ENCODE peak calls at places on chromosomes 16 and 17, in nine cellular contexts. One of them, this sample, is unnamed. For H3K27me3, the result is how much of the 10 kb centered on the place peaks cover.

GRCh38 chr17:58325289-58325726 is 3.3 kb downstream of the TSPOAP1 start:
- DNase-seq in PC-9: no peak
- DNase-seq in tibial nerve: no peak
- DNase-seq in AG04450: no peak
- DNase-seq in GM23248: no peak
- DNase-seq in prostate gland: no peak
- DNase-seq in hepatocyte: peak
- DNase-seq in pancreas: no peak
- DNase-seq in dorsolateral prefrontal cortex: no peak
- DNase-seq in this sample: no peak

GRCh38 chr17:68693896-68694295 is 92.7 kb upstream of the FAM20A start:
- DNase-seq in pancreas: no peak
- DNase-seq in tibial nerve: no peak
- DNase-seq in AG04450: no peak
- DNase-seq in PC-9: no peak
- DNase-seq in prostate gland: no peak
- DNase-seq in dorsolateral prefrontal cortex: no peak
- DNase-seq in GM23248: no peak
- DNase-seq in hepatocyte: no peak
- DNase-seq in this sample: no peak

GRCh38 chr17:59493867-59494266 is 71.5 kb upstream of the DHX40 start:
- DNase-seq in prostate gland: no peak
- DNase-seq in tibial nerve: no peak
- DNase-seq in dorsolateral prefrontal cortex: no peak
- DNase-seq in GM23248: no peak
- DNase-seq in AG04450: no peak
- DNase-seq in PC-9: no peak
- DNase-seq in hepatocyte: no peak
- DNase-seq in pancreas: no peak
- DNase-seq in this sample: no peak

GRCh38 chr17:65876985-65877384 is 314.9 kb downstream of the CEP112 start:
- DNase-seq in GM23248: no peak
- DNase-seq in dorsolateral prefrontal cortex: no peak
- DNase-seq in pancreas: no peak
- DNase-seq in AG04450: no peak
- DNase-seq in PC-9: no peak
- DNase-seq in hepatocyte: no peak
- DNase-seq in prostate gland: no peak
- DNase-seq in tibial nerve: no peak
- DNase-seq in this sample: no peak

GRCh38 chr16:27314161-27314723 is 468 bp downstream of the IL4R start:
- DNase-seq in AG04450: peak
- DNase-seq in prostate gland: no peak
- DNase-seq in PC-9: peak
- DNase-seq in GM23248: peak
- DNase-seq in pancreas: peak
- DNase-seq in dorsolateral prefrontal cortex: no peak
- DNase-seq in tibial nerve: no peak
- DNase-seq in hepatocyte: peak
- DNase-seq in this sample: peak

GRCh38 chr17:28948873-28949184 is 2.5 kb downstream of the PHF12 start:
- DNase-seq in dorsolateral prefrontal cortex: no peak
- DNase-seq in tibial nerve: no peak
- DNase-seq in hepatocyte: no peak
- DNase-seq in AG04450: no peak
- DNase-seq in pancreas: no peak
- DNase-seq in GM23248: no peak
- DNase-seq in PC-9: no peak
- DNase-seq in prostate gland: peak
- DNase-seq in this sample: no peak

GRCh38 chr17:63024716-63025115 is 58.7 kb downstream of the TANC2 start:
- DNase-seq in hepatocyte: no peak
- DNase-seq in prostate gland: no peak
- DNase-seq in dorsolateral prefrontal cortex: no peak
- DNase-seq in tibial nerve: no peak
- DNase-seq in pancreas: no peak
- DNase-seq in GM23248: peak
- DNase-seq in AG04450: no peak
- DNase-seq in PC-9: no peak
- DNase-seq in this sample: no peak

GRCh38 chr16:23384878-23385277 is 68.1 kb downstream of the COG7 start:
- DNase-seq in PC-9: no peak
- DNase-seq in tibial nerve: no peak
- DNase-seq in hepatocyte: no peak
- DNase-seq in AG04450: no peak
- DNase-seq in dorsolateral prefrontal cortex: no peak
- DNase-seq in GM23248: no peak
- DNase-seq in prostate gland: peak
- DNase-seq in pancreas: no peak
- DNase-seq in this sample: peak

GRCh38 chr17:5832886-5833285 is 237.3 kb upstream of the WSCD1 start:
- DNase-seq in PC-9: peak
- DNase-seq in GM23248: peak
- DNase-seq in dorsolateral prefrontal cortex: no peak
- DNase-seq in pancreas: no peak
- DNase-seq in prostate gland: no peak
- DNase-seq in tibial nerve: no peak
- DNase-seq in AG04450: peak
- DNase-seq in hepatocyte: no peak
- DNase-seq in this sample: no peak

GRCh38 chr16:70789927-70790447 is 11.0 kb downstream of the VAC14 start:
- DNase-seq in GM23248: no peak
- DNase-seq in prostate gland: no peak
- DNase-seq in hepatocyte: no peak
- DNase-seq in dorsolateral prefrontal cortex: no peak
- DNase-seq in pancreas: no peak
- DNase-seq in AG04450: no peak
- DNase-seq in tibial nerve: no peak
- DNase-seq in PC-9: no peak
- DNase-seq in this sample: peak

GRCh38 chr16:12798171-12798570 is 5.5 kb downstream of the CPPED1 start:
- DNase-seq in prostate gland: no peak
- DNase-seq in pancreas: no peak
- DNase-seq in tibial nerve: no peak
- DNase-seq in PC-9: no peak
- DNase-seq in hepatocyte: no peak
- DNase-seq in AG04450: no peak
- DNase-seq in GM23248: no peak
- DNase-seq in dorsolateral prefrontal cortex: no peak
- DNase-seq in this sample: no peak

GRCh38 chr17:58693208-58693607 is 806 bp downstream of the RAD51C start:
- DNase-seq in dorsolateral prefrontal cortex: no peak
- DNase-seq in hepatocyte: no peak
- DNase-seq in pancreas: no peak
- DNase-seq in tibial nerve: no peak
- DNase-seq in prostate gland: no peak
- DNase-seq in PC-9: no peak
- DNase-seq in AG04450: no peak
- DNase-seq in GM23248: peak
- DNase-seq in this sample: no peak

GRCh38 chr16:76370344-76370743 is 93.1 kb downstream of the CNTNAP4 start:
- DNase-seq in tibial nerve: no peak
- DNase-seq in pancreas: no peak
- DNase-seq in GM23248: no peak
- DNase-seq in dorsolateral prefrontal cortex: no peak
- DNase-seq in AG04450: no peak
- DNase-seq in prostate gland: no peak
- DNase-seq in PC-9: no peak
- DNase-seq in hepatocyte: no peak
- DNase-seq in this sample: no peak

GRCh38 chr17:2347805-2348685 is 10.7 kb downstream of the SGSM2 start:
- DNase-seq in dorsolateral prefrontal cortex: no peak
- DNase-seq in hepatocyte: peak
- DNase-seq in pancreas: no peak
- DNase-seq in tibial nerve: no peak
- DNase-seq in GM23248: peak
- DNase-seq in AG04450: peak
- DNase-seq in PC-9: peak
- DNase-seq in prostate gland: peak
- DNase-seq in this sample: no peak

GRCh38 chr17:73163043-73163442 is 1.8 kb upstream of the SSTR2 start:
- DNase-seq in tibial nerve: no peak
- DNase-seq in GM23248: no peak
- DNase-seq in prostate gland: no peak
- DNase-seq in dorsolateral prefrontal cortex: no peak
- DNase-seq in PC-9: no peak
- DNase-seq in hepatocyte: no peak
- DNase-seq in pancreas: no peak
- DNase-seq in AG04450: no peak
- DNase-seq in this sample: no peak
- H3K27me3 ChIP-seq in tibial nerve: half or more
- H3K27me3 ChIP-seq in GM23248: half or more
- H3K27me3 ChIP-seq in prostate gland: under half
- H3K27me3 ChIP-seq in dorsolateral prefrontal cortex: under half
- H3K27me3 ChIP-seq in PC-9: under half
- H3K27me3 ChIP-seq in hepatocyte: half or more
- H3K27me3 ChIP-seq in pancreas: under half
- H3K27me3 ChIP-seq in AG04450: half or more
- H3K27me3 ChIP-seq in this sample: under half

DNA sequence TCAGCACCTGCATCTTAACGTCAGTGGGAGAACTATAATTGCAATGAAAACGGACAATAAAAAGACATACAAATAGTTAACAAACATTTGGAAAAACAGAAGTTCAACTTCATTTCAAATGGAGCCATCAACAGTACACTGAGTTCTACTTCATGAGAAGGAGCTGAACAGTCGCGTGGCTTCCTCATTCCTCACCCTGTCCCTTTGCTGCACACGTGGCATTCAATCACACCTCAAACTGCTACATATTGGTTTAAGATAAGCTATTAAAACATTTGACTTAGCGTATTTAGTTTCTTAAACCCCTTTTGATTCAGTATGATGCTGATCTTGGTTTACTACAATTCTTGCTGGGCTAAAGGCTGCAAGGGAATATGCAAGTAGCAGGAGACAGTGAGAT is 76.8 kb downstream of the CDK5R1 start:
- DNase-seq in pancreas: no peak
- DNase-seq in AG04450: no peak
- DNase-seq in GM23248: no peak
- DNase-seq in dorsolateral prefrontal cortex: no peak
- DNase-seq in tibial nerve: no peak
- DNase-seq in prostate gland: no peak
- DNase-seq in PC-9: no peak
- DNase-seq in hepatocyte: no peak
- DNase-seq in this sample: no peak
- H3K4me3 ChIP-seq in pancreas: no peak
- H3K4me3 ChIP-seq in AG04450: no peak
- H3K4me3 ChIP-seq in GM23248: no peak
- H3K4me3 ChIP-seq in dorsolateral prefrontal cortex: no peak
- H3K4me3 ChIP-seq in tibial nerve: no peak
- H3K4me3 ChIP-seq in prostate gland: no peak
- H3K4me3 ChIP-seq in PC-9: no peak
- H3K4me3 ChIP-seq in hepatocyte: no peak
- H3K4me3 ChIP-seq in this sample: no peak

GRCh38 chr16:86494565-86495356 is 15.6 kb upstream of the FOXF1 start:
- DNase-seq in PC-9: no peak
- DNase-seq in prostate gland: no peak
- DNase-seq in pancreas: no peak
- DNase-seq in dorsolateral prefrontal cortex: no peak
- DNase-seq in tibial nerve: no peak
- DNase-seq in AG04450: no peak
- DNase-seq in hepatocyte: no peak
- DNase-seq in GM23248: no peak
- DNase-seq in this sample: no peak

GRCh38 chr16:86495756-86496261 is 14.5 kb upstream of the FOXF1 start:
- DNase-seq in PC-9: no peak
- DNase-seq in tibial nerve: no peak
- DNase-seq in AG04450: no peak
- DNase-seq in hepatocyte: no peak
- DNase-seq in prostate gland: no peak
- DNase-seq in pancreas: no peak
- DNase-seq in GM23248: no peak
- DNase-seq in dorsolateral prefrontal cortex: no peak
- DNase-seq in this sample: no peak

GRCh38 chr16:86496262-86496928 is 13.9 kb upstream of the FOXF1 start:
- DNase-seq in AG04450: no peak
- DNase-seq in prostate gland: no peak
- DNase-seq in pancreas: no peak
- DNase-seq in PC-9: no peak
- DNase-seq in tibial nerve: no peak
- DNase-seq in GM23248: no peak
- DNase-seq in dorsolateral prefrontal cortex: no peak
- DNase-seq in hepatocyte: no peak
- DNase-seq in this sample: no peak

GRCh38 chr16:86494039-86494564 is 16.2 kb upstream of the FOXF1 start:
- DNase-seq in GM23248: no peak
- DNase-seq in prostate gland: no peak
- DNase-seq in AG04450: no peak
- DNase-seq in pancreas: no peak
- DNase-seq in dorsolateral prefrontal cortex: no peak
- DNase-seq in tibial nerve: no peak
- DNase-seq in PC-9: no peak
- DNase-seq in hepatocyte: no peak
- DNase-seq in this sample: no peak

GRCh38 chr16:86495357-86495701 is 15.0 kb upstream of the FOXF1 start:
- DNase-seq in GM23248: no peak
- DNase-seq in prostate gland: no peak
- DNase-seq in pancreas: no peak
- DNase-seq in dorsolateral prefrontal cortex: no peak
- DNase-seq in tibial nerve: no peak
- DNase-seq in PC-9: no peak
- DNase-seq in AG04450: no peak
- DNase-seq in hepatocyte: no peak
- DNase-seq in this sample: no peak
- H3K27me3 ChIP-seq in GM23248: half or more
- H3K27me3 ChIP-seq in prostate gland: under half
- H3K27me3 ChIP-seq in pancreas: under half
- H3K27me3 ChIP-seq in dorsolateral prefrontal cortex: under half
- H3K27me3 ChIP-seq in tibial nerve: half or more
- H3K27me3 ChIP-seq in PC-9: half or more
- H3K27me3 ChIP-seq in AG04450: under half
- H3K27me3 ChIP-seq in hepatocyte: half or more
- H3K27me3 ChIP-seq in this sample: under half

GRCh38 chr17:7654832-7655540 is 4.3 kb downstream of the ATP1B2 start:
- DNase-seq in AG04450: no peak
- DNase-seq in prostate gland: no peak
- DNase-seq in PC-9: no peak
- DNase-seq in hepatocyte: no peak
- DNase-seq in dorsolateral prefrontal cortex: no peak
- DNase-seq in GM23248: peak
- DNase-seq in tibial nerve: no peak
- DNase-seq in pancreas: no peak
- DNase-seq in this sample: no peak

GRCh38 chr17:7652659-7653343 is 2.1 kb downstream of the ATP1B2 start:
- DNase-seq in tibial nerve: no peak
- DNase-seq in prostate gland: no peak
- DNase-seq in pancreas: no peak
- DNase-seq in dorsolateral prefrontal cortex: no peak
- DNase-seq in PC-9: no peak
- DNase-seq in GM23248: no peak
- DNase-seq in hepatocyte: no peak
- DNase-seq in AG04450: no peak
- DNase-seq in this sample: peak

GRCh38 chr17:7650509-7651096 is at the start of gene ATP1B2:
- DNase-seq in PC-9: no peak
- DNase-seq in pancreas: peak
- DNase-seq in tibial nerve: peak
- DNase-seq in dorsolateral prefrontal cortex: peak
- DNase-seq in AG04450: no peak
- DNase-seq in GM23248: peak
- DNase-seq in prostate gland: peak
- DNase-seq in hepatocyte: peak
- DNase-seq in this sample: peak

GRCh38 chr17:7651097-7651958 is 602 bp downstream of the ATP1B2 start:
- DNase-seq in hepatocyte: peak
- DNase-seq in pancreas: no peak
- DNase-seq in tibial nerve: no peak
- DNase-seq in dorsolateral prefrontal cortex: peak
- DNase-seq in prostate gland: no peak
- DNase-seq in PC-9: no peak
- DNase-seq in GM23248: no peak
- DNase-seq in AG04450: no peak
- DNase-seq in this sample: peak

GRCh38 chr17:7651959-7652658 is 1.4 kb downstream of the ATP1B2 start:
- DNase-seq in hepatocyte: no peak
- DNase-seq in tibial nerve: no peak
- DNase-seq in prostate gland: no peak
- DNase-seq in dorsolateral prefrontal cortex: no peak
- DNase-seq in pancreas: no peak
- DNase-seq in PC-9: no peak
- DNase-seq in GM23248: no peak
- DNase-seq in AG04450: no peak
- DNase-seq in this sample: no peak
- H3K4me3 ChIP-seq in hepatocyte: peak
- H3K4me3 ChIP-seq in tibial nerve: peak
- H3K4me3 ChIP-seq in prostate gland: peak
- H3K4me3 ChIP-seq in dorsolateral prefrontal cortex: peak
- H3K4me3 ChIP-seq in pancreas: peak
- H3K4me3 ChIP-seq in PC-9: no peak
- H3K4me3 ChIP-seq in GM23248: no peak
- H3K4me3 ChIP-seq in AG04450: no peak
- H3K4me3 ChIP-seq in this sample: peak